ENCODE peak calls at places on chromosomes 1 and 21, in nine cellular contexts. X is IMR-90, K is endothelial cell of umbilical vein, P is MM.1S, W is neural progenitor cell, J is mesenchymal stem cell, R is mammary epithelial cell, E is HCT116, O is Karpas-422. F is an unnamed sample.
A peak's percentile ranks its signal among the peaks of the same experiment; 100 is the strongest.

GRCh38 chr1:119565131-119565772 is 58.2 kb downstream of the HSD3B1 start:
- DNase-seq in X (no peak), K (no peak), P (no peak), W (no peak), J (no peak), R (peak; percentile 68), E (no peak), O (no peak), F (no peak)

GRCh38 chr21:25115021-25115420 is 492.3 kb downstream of the MRPL39 start:
- DNase-seq in X (peak; percentile 7), K (no peak), P (peak; percentile 44), W (no peak), J (no peak), R (no peak), E (no peak), O (no peak), F (no peak)

GRCh38 chr1:221715321-221716169 is 26.3 kb downstream of the DUSP10 start:
- DNase-seq in X (peak; percentile 77), K (peak; percentile 56), P (no peak), W (peak; percentile 32), J (peak; percentile 88), R (no peak), E (no peak), O (no peak), F (no peak)

GRCh38 chr1:166858726-166859419 is 17.2 kb downstream of the TADA1 start:
- DNase-seq in X (no peak), K (no peak), P (no peak), W (peak; percentile 18), J (no peak), R (no peak), E (no peak), O (no peak), F (no peak)

GRCh38 chr1:58443986-58444603 is 102.4 kb downstream of the OMA1 start:
- DNase-seq in X (no peak), K (no peak), P (no peak), W (no peak), J (no peak), R (no peak), E (no peak), O (no peak), F (no peak)

GRCh38 chr21:42781150-42781980 is 98.0 kb downstream of the WDR4 start:
- DNase-seq in X (no peak), K (peak; percentile 40), P (no peak), W (peak; percentile 49), J (peak; percentile 43), R (peak; percentile 27), E (no peak), O (no peak), F (peak; percentile 71)

GRCh38 chr1:15948600-15949452 is 27.1 kb downstream of the ZBTB17 start:
- DNase-seq in X (peak; percentile 95), K (peak; percentile 81), P (no peak), W (no peak), J (peak; percentile 98), R (peak; percentile 94), E (no peak), O (no peak), F (peak; percentile 53)

GRCh38 chr1:238960071-238960470 is 426.3 kb upstream of the CHRM3 start:
- DNase-seq in X (peak; percentile 4), K (no peak), P (no peak), W (no peak), J (peak; percentile 82), R (peak; percentile 93), E (no peak), O (no peak), F (no peak)

GRCh38 chr1:42993631-42994121 is 35.0 kb upstream of the SLC2A1 start:
- DNase-seq in X (no peak), K (no peak), P (no peak), W (no peak), J (no peak), R (no peak), E (no peak), O (no peak), F (no peak)

GRCh38 chr21:24938592-24938991 is 668.7 kb downstream of the MRPL39 start:
- DNase-seq in X (no peak), K (no peak), P (no peak), W (no peak), J (no peak), R (no peak), E (no peak), O (no peak), F (no peak)

GRCh38 chr1:36703526-36704208 is 221.0 kb upstream of the CSF3R start:
- DNase-seq in X (peak; percentile 49), K (peak; percentile 73), P (peak; percentile 66), W (peak; percentile 90), J (peak; percentile 13), R (peak; percentile 37), E (peak; percentile 58), O (peak; percentile 94), F (peak; percentile 67)

GRCh38 chr1:46094454-46094853 is 38.0 kb downstream of the PIK3R3 start:
- DNase-seq in X (peak; percentile 20), K (no peak), P (no peak), W (no peak), J (no peak), R (no peak), E (no peak), O (no peak), F (no peak)

GRCh38 chr1:170993717-170994116 is 58.4 kb downstream of the MROH9 start:
- DNase-seq in X (no peak), K (no peak), P (no peak), W (no peak), J (no peak), R (no peak), E (no peak), O (no peak), F (no peak)

GRCh38 chr1:178094752-178095645 is 1.1 kb downstream of the RASAL2 start:
- DNase-seq in X (no peak), K (peak; percentile 51), P (no peak), W (peak; percentile 11), J (peak; percentile 50), R (peak; percentile 76), E (no peak), O (no peak), F (no peak)

GRCh38 chr1:207298666-207299065 is 22.8 kb upstream of the CD55 start:
- DNase-seq in X (peak; percentile 36), K (peak; percentile 66), P (no peak), W (no peak), J (no peak), R (no peak), E (no peak), O (no peak), F (no peak)

GRCh38 chr1:81681570-81681969 is 119.2 kb upstream of the ADGRL2 start:
- DNase-seq in X (peak; percentile 47), K (peak; percentile 92), P (peak; percentile 50), W (no peak), J (peak; percentile 43), R (peak; percentile 52), E (no peak), O (no peak), F (no peak)

GRCh38 chr21:24470852-24471251 is 1136.4 kb downstream of the MRPL39 start:
- DNase-seq in X (no peak), K (no peak), P (no peak), W (no peak), J (no peak), R (no peak), E (no peak), O (peak; percentile 84), F (no peak)

DNA sequence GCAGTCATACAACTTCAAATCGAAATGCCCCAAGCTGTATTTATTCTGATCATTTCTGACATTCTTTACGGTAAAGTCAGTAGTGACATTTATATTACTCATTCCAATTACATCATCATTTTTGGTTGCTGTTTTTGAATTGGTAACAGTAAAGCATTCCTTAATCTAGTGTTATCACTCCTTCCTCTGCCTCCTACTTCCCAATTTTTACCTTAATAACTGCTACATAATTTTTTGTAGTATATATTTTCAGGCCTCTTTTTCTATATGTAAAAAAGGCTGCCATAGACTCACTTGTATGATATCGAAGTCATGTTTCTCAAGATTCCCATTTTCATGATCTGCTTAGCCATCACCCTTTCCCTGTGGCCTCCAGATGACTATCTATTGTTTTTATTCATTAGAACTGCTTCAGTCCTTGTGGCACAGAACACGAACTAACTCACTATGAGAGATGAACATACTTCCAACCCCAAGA is 167.2 kb downstream of the RUNX1 start:
- DNase-seq in X (peak; percentile 92), K (peak; percentile 83), P (no peak), W (no peak), J (peak; percentile 79), R (peak; percentile 82), E (no peak), O (no peak), F (peak; percentile 14)
- H3K27ac ChIP-seq in X (peak overlapping the region; percentile 90), K (peak overlapping the region; percentile 98), P (no peak overlapping the region), W (no peak overlapping the region), J (peak overlapping the region; percentile 95), R (peak overlapping the region; percentile 97), E (peak overlapping the region; percentile 31), O (peak overlapping the region; percentile 68), F (peak overlapping the region; percentile 50)

GRCh38 chr1:235017719-235018118 is 110.9 kb downstream of the TOMM20 start:
- DNase-seq in X (peak; percentile 64), K (no peak), P (no peak), W (no peak), J (peak; percentile 62), R (peak; percentile 42), E (no peak), O (no peak), F (no peak)
- H3K9ac ChIP-seq in X (no peak overlapping the region), K (no peak overlapping the region), P (no peak overlapping the region), W (no peak overlapping the region), J (peak overlapping the region; percentile 27), R (peak overlapping the region; percentile 49), E (no peak overlapping the region), O (no peak overlapping the region), F (no peak overlapping the region)

GRCh38 chr1:53325326-53326087 is 2.4 kb downstream of the LRP8 start:
- DNase-seq in X (no peak), K (peak; percentile 6), P (peak; percentile 9), W (no peak), J (no peak), R (no peak), E (no peak), O (no peak), F (no peak)
- H3K27ac ChIP-seq in X (peak overlapping the region; percentile 26), K (peak overlapping the region; percentile 72), P (peak overlapping the region; percentile 86), W (no peak overlapping the region), J (peak overlapping the region; percentile 63), R (peak overlapping the region; percentile 78), E (peak overlapping the region; percentile 88), O (peak overlapping the region; percentile 85), F (peak overlapping the region; percentile 74)

GRCh38 chr1:89822109-89822962 is 1.5 kb downstream of the LRRC8D start:
- DNase-seq in X (no peak), K (no peak), P (no peak), W (peak; percentile 41), J (no peak), R (no peak), E (no peak), O (no peak), F (peak; percentile 28)

GRCh38 chr1:89821322-89822108 is 683 bp downstream of the LRRC8D start:
- DNase-seq in X (peak; percentile 22), K (peak; percentile 31), P (peak; percentile 79), W (peak; percentile 89), J (peak; percentile 59), R (peak; percentile 42), E (no peak), O (peak; percentile 90), F (peak; percentile 76)

GRCh38 chr1:89822999-89823628 is 2.3 kb downstream of the LRRC8D start:
- DNase-seq in X (peak; percentile 63), K (no peak), P (no peak), W (no peak), J (peak; percentile 59), R (no peak), E (no peak), O (no peak), F (no peak)

GRCh38 chr1:89826594-89826993 is 5.8 kb downstream of the LRRC8D start:
- DNase-seq in X (no peak), K (no peak), P (no peak), W (no peak), J (no peak), R (peak; percentile 88), E (no peak), O (no peak), F (no peak)

GRCh38 chr1:89823679-89824292 is 3.0 kb downstream of the LRRC8D start:
- DNase-seq in X (no peak), K (no peak), P (no peak), W (no peak), J (no peak), R (no peak), E (no peak), O (no peak), F (no peak)
- H3K9ac ChIP-seq in X (peak overlapping the region; percentile 60), K (no peak overlapping the region), P (no peak overlapping the region), W (no peak overlapping the region), J (peak overlapping the region; percentile 23), R (no peak overlapping the region), E (no peak overlapping the region), O (no peak overlapping the region), F (no peak overlapping the region)